ENCODE peak calls at places on chromosomes 5 and 9, in four cellular contexts. G is IMR-90, E is kidney epithelial cell, F is upper lobe of right lung. M is an unnamed sample. For H3K36me3, the result is how much of the 10 kb centered on the place peaks cover.

GRCh38 chr5:139637438-139638089 is 10.6 kb upstream of the CXXC5 start:
- DNase-seq in G (peak), E (no peak), F (peak), M (peak)

GRCh38 chr9:16628421-16628820 is 242.0 kb downstream of the BNC2 start:
- DNase-seq in G (peak), E (no peak), F (no peak), M (no peak)

GRCh38 chr5:177335701-177336065 is 15.8 kb downstream of the LMAN2 start:
- DNase-seq in G (no peak), E (no peak), F (no peak), M (no peak)

GRCh38 chr9:124411514-124412227 is 3.6 kb downstream of the PSMB7 start:
- DNase-seq in G (peak), E (peak), F (no peak), M (no peak)

GRCh38 chr5:31478901-31479300 is 53.0 kb downstream of the DROSHA start:
- DNase-seq in G (no peak), E (no peak), F (no peak), M (no peak)

GRCh38 chr9:126781717-126782388 is 23.0 kb upstream of the ZBTB43 start:
- DNase-seq in G (peak), E (no peak), F (peak), M (peak)

GRCh38 chr5:121640298-121640697 is 211.4 kb upstream of the FTMT start:
- DNase-seq in G (no peak), E (no peak), F (no peak), M (no peak)

GRCh38 chr5:57004800-57005199 is 52.9 kb upstream of the MIER3 start:
- DNase-seq in G (no peak), E (no peak), F (no peak), M (no peak)

GRCh38 chr9:87678650-87679355 is 47.1 kb upstream of the CTSL start:
- DNase-seq in G (peak), E (peak), F (no peak), M (peak)

GRCh38 chr9:545480-545879 is 296.0 kb upstream of the DMRT1 start:
- DNase-seq in G (no peak), E (no peak), F (no peak), M (peak)

GRCh38 chr9:80492221-80492620 is 920.5 kb downstream of the TLE4 start:
- DNase-seq in G (peak), E (peak), F (peak), M (no peak)

GRCh38 chr5:116600876-116601275 is 26.3 kb upstream of the SEMA6A start:
- DNase-seq in G (peak), E (peak), F (no peak), M (no peak)

GRCh38 chr5:77168187-77168883 is 42.1 kb upstream of the PDE8B start:
- DNase-seq in G (peak), E (no peak), F (peak), M (peak)

GRCh38 chr9:103281126-103281525 is 286.0 kb downstream of the CYLC2 start:
- DNase-seq in G (no peak), E (no peak), F (no peak), M (no peak)

GRCh38 chr5:34944044-34944443 is 14.7 kb downstream of the DNAJC21 start:
- DNase-seq in G (no peak), E (no peak), F (no peak), M (no peak)

GRCh38 chr9:125805057-125805456 is 57.9 kb downstream of the PBX3 start:
- DNase-seq in G (peak), E (no peak), F (no peak), M (no peak)

GRCh38 chr5:89327621-89328020 is 444.6 kb upstream of the MEF2C start:
- DNase-seq in G (no peak), E (no peak), F (no peak), M (no peak)

GRCh38 chr5:89417990-89418820 is 535.2 kb upstream of the MEF2C start:
- DNase-seq in G (no peak), E (no peak), F (no peak), M (no peak)

GRCh38 chr5:75412111-75412990 is 75.3 kb downstream of the HMGCR start:
- DNase-seq in G (peak), E (peak), F (no peak), M (no peak)

GRCh38 chr5:76325876-76326491 is 77.1 kb upstream of the IQGAP2 start:
- DNase-seq in G (no peak), E (no peak), F (no peak), M (no peak)

GRCh38 chr5:179344301-179345178 is 721 bp downstream of the ADAMTS2 start:
- DNase-seq in G (peak), E (no peak), F (no peak), M (no peak)

GRCh38 chr5:54844905-54845566 is 140.4 kb downstream of the ESM1 start:
- DNase-seq in G (peak), E (no peak), F (no peak), M (no peak)

GRCh38 chr5:106397700-106398099 is 1273.0 kb downstream of the EFNA5 start:
- DNase-seq in G (peak), E (peak), F (no peak), M (no peak)

GRCh38 chr5:15007549-15008142 is 136.1 kb upstream of the ANKH start:
- DNase-seq in G (no peak), E (no peak), F (no peak), M (peak)

GRCh38 chr9:94101169-94101853 is 17.0 kb downstream of the PTPDC1 start:
- DNase-seq in G (no peak), E (no peak), F (no peak), M (no peak)

GRCh38 chr5:132873119-132873929 is at the start of gene LEAP2:
- DNase-seq in G (peak), E (no peak), F (no peak), M (no peak)

GRCh38 chr9:109880276-109881169 is 100.5 kb downstream of the PALM2AKAP2 start:
- DNase-seq in G (peak), E (no peak), F (no peak), M (no peak)

GRCh38 chr5:122907238-122907637 is 61.8 kb downstream of the SNX24 start:
- DNase-seq in G (peak), E (no peak), F (no peak), M (no peak)

GRCh38 chr5:141929398-141930058 is 5.9 kb downstream of the DELE1 start:
- DNase-seq in G (no peak), E (no peak), F (no peak), M (peak)

GRCh38 chr9:34363619-34364351 is 12.9 kb downstream of the MYORG start:
- DNase-seq in G (no peak), E (no peak), F (peak), M (no peak)

GRCh38 chr5:6576861-6577501 is 55.9 kb downstream of the NSUN2 start:
- DNase-seq in G (peak), E (no peak), F (no peak), M (no peak)

GRCh38 chr9:76717611-76718010 is 46.6 kb upstream of the PCA3 start:
- DNase-seq in G (peak), E (no peak), F (no peak), M (no peak)

GRCh38 chr5:151218177-151218576 is 5.7 kb downstream of the CCDC69 start:
- DNase-seq in G (no peak), E (no peak), F (no peak), M (no peak)
- H3K36me3 ChIP-seq in G (under half), E (under half), F (under half), M (under half)

GRCh38 chr9:37287317-37287716 is 135.2 kb upstream of the GRHPR start:
- DNase-seq in G (no peak), E (no peak), F (no peak), M (no peak)
- H3K4me3 ChIP-seq in G (no peak), E (no peak), F (no peak), M (no peak)

GRCh38 chr9:116813029-116813295 is 125.9 kb downstream of the TRIM32 start:
- DNase-seq in G (no peak), E (no peak), F (no peak), M (no peak)
- H3K36me3 ChIP-seq in G (under half), E (under half), F (under half), M (under half)

GRCh38 chr5:138241688-138242547 is 28.8 kb upstream of the CDC23 start:
- DNase-seq in G (no peak), E (no peak), F (peak), M (peak)

GRCh38 chr5:138245717-138246116 is 28.7 kb downstream of the GFRA3 start:
- DNase-seq in G (no peak), E (no peak), F (no peak), M (no peak)

GRCh38 chr5:138243794-138244193 is 30.6 kb downstream of the GFRA3 start:
- DNase-seq in G (no peak), E (no peak), F (no peak), M (no peak)

GRCh38 chr5:138238034-138238433 is 24.9 kb upstream of the CDC23 start:
- DNase-seq in G (no peak), E (no peak), F (no peak), M (no peak)

GRCh38 chr5:138240690-138241385 is 27.7 kb upstream of the CDC23 start:
- DNase-seq in G (no peak), E (no peak), F (no peak), M (no peak)
- H3K4me3 ChIP-seq in G (no peak), E (no peak), F (no peak), M (no peak)

M was measured in heart left ventricle.